ENCODE peak calls at places on chromosomes 6 and 20, in seven cellular contexts. H, C, J, P, G, I and Q are unnamed samples.

GRCh38 chr20:11090751-11091150 is 417.0 kb upstream of the JAG1 start:
- DNase-seq in H (no peak), G (no peak), C (no peak), J (no peak), P (no peak), I (no peak), Q (no peak)

GRCh38 chr6:130118236-130118635 is 99.9 kb downstream of the L3MBTL3 start:
- DNase-seq in I (no peak), C (no peak), H (no peak), G (no peak), P (no peak), J (no peak), Q (no peak)

GRCh38 chr20:14820771-14821170 is 483.4 kb upstream of the FLRT3 start:
- DNase-seq in C (no peak), G (no peak), H (no peak), P (no peak), J (no peak), I (no peak), Q (no peak)

GRCh38 chr6:41492261-41492891 is 53.8 kb upstream of the FOXP4 start:
- DNase-seq in I (no peak), H (no peak), J (no peak), C (no peak), P (no peak), G (no peak), Q (no peak)

GRCh38 chr20:5797165-5797564 is 47.0 kb downstream of the SHLD1 start:
- DNase-seq in G (no peak), I (no peak), P (no peak), C (no peak), H (no peak), J (no peak), Q (no peak)

GRCh38 chr6:44495036-44495901 is 107.8 kb downstream of the CDC5L start:
- DNase-seq in I (no peak), P (no peak), H (no peak), C (no peak), J (no peak), G (no peak), Q (no peak)

GRCh38 chr6:119758385-119758784 is 408.8 kb upstream of the MAN1A1 start:
- DNase-seq in J (no peak), P (no peak), C (no peak), G (no peak), I (no peak), H (no peak), Q (no peak)

GRCh38 chr6:30646450-30647038 is 389 bp upstream of the C6orf136 start:
- DNase-seq in P (no peak), J (no peak), I (no peak), G (peak; percentile 93), C (no peak), H (no peak), Q (peak; percentile 93)

GRCh38 chr6:24961852-24962251 is 26.1 kb upstream of the RIPOR2 start:
- DNase-seq in I (no peak), J (no peak), P (no peak), C (no peak), G (no peak), H (no peak), Q (no peak)

GRCh38 chr6:36997811-36998722 is 7.4 kb upstream of the FGD2 start:
- DNase-seq in J (no peak), H (no peak), P (no peak), I (peak; percentile 68), G (peak; percentile 77), C (no peak), Q (peak; percentile 67)

GRCh38 chr6:36927691-36928546 is 26.6 kb upstream of the PI16 start:
- DNase-seq in J (no peak), P (no peak), C (no peak), I (no peak), H (no peak), G (no peak), Q (no peak)

GRCh38 chr6:75098709-75099108 is 107.1 kb downstream of the COL12A1 start:
- DNase-seq in H (no peak), J (no peak), P (no peak), C (peak; percentile 35), G (no peak), I (peak; percentile 4), Q (peak; percentile 85)

GRCh38 chr6:137811121-137811911 is 55.7 kb upstream of the TNFAIP3 start:
- DNase-seq in P (peak; percentile 53), J (peak; percentile 82), C (peak; percentile 76), I (no peak), H (peak; percentile 67), G (peak; percentile 78), Q (peak; percentile 54)

GRCh38 chr6:156980515-156980914 is 203.3 kb downstream of the ARID1B start:
- DNase-seq in J (no peak), I (no peak), P (no peak), H (no peak), C (no peak), G (no peak), Q (no peak)

GRCh38 chr6:168524644-168525043 is 83.7 kb downstream of the SMOC2 start:
- DNase-seq in G (no peak), P (no peak), J (no peak), I (no peak), C (no peak), H (no peak), Q (no peak)

GRCh38 chr20:53769041-53769440 is 175.4 kb upstream of the ZNF217 start:
- DNase-seq in G (no peak), H (no peak), P (no peak), I (no peak), J (no peak), C (no peak), Q (no peak)

GRCh38 chr6:73516712-73517489 is 3.9 kb downstream of the EEF1A1 start:
- DNase-seq in J (no peak), C (no peak), P (no peak), G (no peak), H (no peak), I (no peak), Q (no peak)

GRCh38 chr20:24993337-24994185 is 1.0 kb upstream of the APMAP start:
- DNase-seq in P (no peak), J (no peak), I (no peak), H (no peak), C (peak; percentile 71), G (no peak), Q (no peak)

GRCh38 chr6:168307011-168307694 is 12.4 kb downstream of the DACT2 start:
- DNase-seq in I (no peak), H (no peak), G (no peak), P (no peak), C (no peak), J (no peak), Q (no peak)

GRCh38 chr6:81655696-81656095 is 96.8 kb downstream of the TENT5A start:
- DNase-seq in I (no peak), J (no peak), P (no peak), H (no peak), G (no peak), C (no peak), Q (no peak)

GRCh38 chr6:72886170-72886569 is 264.3 kb downstream of the KCNQ5 start:
- DNase-seq in H (no peak), I (no peak), C (no peak), P (no peak), G (no peak), J (no peak), Q (no peak)

GRCh38 chr20:57902478-57902877 is 192.7 kb upstream of the PMEPA1 start:
- DNase-seq in H (no peak), P (no peak), C (no peak), G (no peak), I (no peak), J (no peak), Q (no peak)